ENCODE peak calls at places on chromosomes 4 and X, in five cellular contexts. One of them, this sample, is unnamed.

GRCh38 chrX:275476-275966 is 5.7 kb upstream of the PLCXD1 start:
- DNase-seq in GM12878: no peak
- DNase-seq in stomach: no peak
- DNase-seq in uterus: no peak
- DNase-seq in sigmoid colon: no peak
- DNase-seq in this sample: no peak

GRCh38 chrX:124981420-124981819 is 338.3 kb upstream of the TEX13C start:
- DNase-seq in stomach: no peak
- DNase-seq in GM12878: no peak
- DNase-seq in uterus: no peak
- DNase-seq in sigmoid colon: no peak
- DNase-seq in this sample: no peak

GRCh38 chr4:21806991-21807390 is 141.6 kb downstream of the KCNIP4 start:
- DNase-seq in GM12878: no peak
- DNase-seq in sigmoid colon: no peak
- DNase-seq in uterus: no peak
- DNase-seq in stomach: no peak
- DNase-seq in this sample: no peak

GRCh38 chrX:68504237-68504636 is 5.4 kb downstream of the YIPF6 start:
- DNase-seq in GM12878: no peak
- DNase-seq in sigmoid colon: no peak
- DNase-seq in stomach: no peak
- DNase-seq in uterus: no peak
- DNase-seq in this sample: no peak

GRCh38 chrX:123173833-123174232 is 10.2 kb upstream of the GRIA3 start:
- DNase-seq in stomach: no peak
- DNase-seq in sigmoid colon: no peak
- DNase-seq in GM12878: no peak
- DNase-seq in uterus: no peak
- DNase-seq in this sample: no peak

GRCh38 chr4:109041463-109041862 is 261.0 kb downstream of the COL25A1 start:
- DNase-seq in sigmoid colon: no peak
- DNase-seq in uterus: no peak
- DNase-seq in stomach: no peak
- DNase-seq in GM12878: no peak
- DNase-seq in this sample: no peak

GRCh38 chrX:130393451-130394074 is 8.1 kb upstream of the GPR119 start:
- DNase-seq in stomach: peak; percentile 56
- DNase-seq in GM12878: no peak
- DNase-seq in uterus: no peak
- DNase-seq in sigmoid colon: no peak
- DNase-seq in this sample: no peak

GRCh38 chrX:49106930-49107329 is 16.6 kb downstream of the GPKOW start:
- DNase-seq in uterus: no peak
- DNase-seq in stomach: peak; percentile 29
- DNase-seq in GM12878: no peak
- DNase-seq in sigmoid colon: no peak
- DNase-seq in this sample: no peak

GRCh38 chr4:111537861-111538260 is 607.4 kb upstream of the FAM241A start:
- DNase-seq in sigmoid colon: no peak
- DNase-seq in stomach: no peak
- DNase-seq in GM12878: no peak
- DNase-seq in uterus: no peak
- DNase-seq in this sample: no peak

GRCh38 chrX:108309144-108309543 is 129.1 kb downstream of the COL4A6 start:
- DNase-seq in sigmoid colon: no peak
- DNase-seq in GM12878: no peak
- DNase-seq in uterus: no peak
- DNase-seq in stomach: no peak
- DNase-seq in this sample: no peak
- H3K4me1 ChIP-seq in sigmoid colon: no peaks in the 10 kb centered on the region
- H3K4me1 ChIP-seq in GM12878: no peaks in the 10 kb centered on the region
- H3K4me1 ChIP-seq in uterus: no peaks in the 10 kb centered on the region
- H3K4me1 ChIP-seq in stomach: no peaks in the 10 kb centered on the region
- H3K4me1 ChIP-seq in this sample: peaks cover 11% of the 10 kb centered on the region

GRCh38 chr4:55947912-55948725 is 626 bp upstream of the CEP135 start:
- DNase-seq in stomach: no peak
- DNase-seq in GM12878: peak; percentile 59
- DNase-seq in sigmoid colon: no peak
- DNase-seq in uterus: no peak
- DNase-seq in this sample: no peak
- TF ChIP-seq POLR2A in stomach: no peak
- TF ChIP-seq POLR2A in GM12878: no peak
- TF ChIP-seq POLR2A in sigmoid colon: no peak
- TF ChIP-seq POLR2A in uterus: no peak
- TF ChIP-seq POLR2A in this sample: no peak

GRCh38 chr4:94534401-94535312 is 82.9 kb downstream of the PDLIM5 start:
- DNase-seq in GM12878: peak; percentile 61
- DNase-seq in sigmoid colon: no peak
- DNase-seq in uterus: no peak
- DNase-seq in stomach: no peak
- DNase-seq in this sample: no peak
- H3K4me1 ChIP-seq in GM12878: peaks cover 15% of the 10 kb centered on the region
- H3K4me1 ChIP-seq in sigmoid colon: peaks cover 81% of the 10 kb centered on the region
- H3K4me1 ChIP-seq in uterus: peaks cover 29% of the 10 kb centered on the region
- H3K4me1 ChIP-seq in stomach: peaks cover 22% of the 10 kb centered on the region
- H3K4me1 ChIP-seq in this sample: peaks cover 95% of the 10 kb centered on the region

DNA sequence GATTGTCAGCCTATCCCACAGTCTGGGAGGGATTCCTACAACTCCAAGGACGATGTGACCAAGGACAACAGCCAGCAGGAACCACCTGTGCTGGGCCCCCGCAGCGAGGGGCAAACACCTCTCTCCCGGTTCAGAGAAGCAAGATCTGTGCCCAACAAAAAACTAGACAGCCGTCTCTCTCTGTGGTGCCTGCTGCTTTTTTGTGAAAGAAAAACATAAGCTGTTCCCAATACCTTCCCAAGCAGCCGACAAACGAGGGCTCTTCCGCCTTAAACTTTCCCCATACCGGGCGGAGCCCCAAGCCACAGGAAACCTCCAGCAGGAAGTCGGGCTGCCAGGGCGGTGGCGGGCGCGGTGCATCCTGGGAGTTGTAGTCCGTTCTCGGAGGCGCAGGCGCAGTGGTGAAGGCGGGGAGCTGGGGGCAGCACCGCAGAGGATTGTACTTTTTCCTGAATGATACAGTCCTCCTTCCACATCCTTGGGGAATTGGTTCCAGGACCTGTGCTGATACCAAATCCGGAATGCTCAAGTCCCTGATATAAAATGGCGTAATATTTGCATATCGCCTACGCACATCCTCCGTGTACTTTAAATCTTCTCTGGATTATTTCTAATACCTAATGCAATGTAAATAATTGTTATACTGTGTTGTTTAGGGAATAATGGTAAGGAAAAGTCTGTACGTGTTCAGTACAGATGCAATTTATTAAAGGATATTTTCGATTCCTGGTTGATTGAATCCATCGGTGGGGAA is 63.1 kb upstream of the IRF2 start:
- DNase-seq in stomach: peak; percentile 97
- DNase-seq in uterus: peak; percentile 99
- DNase-seq in sigmoid colon: peak; percentile 99
- DNase-seq in GM12878: peak; percentile 81
- DNase-seq in this sample: peak; percentile 95
- TF ChIP-seq POLR2A in stomach: peak; percentile 88
- TF ChIP-seq POLR2A in uterus: peak; percentile 87
- TF ChIP-seq POLR2A in sigmoid colon: peak; percentile 92
- TF ChIP-seq POLR2A in GM12878: peak; percentile 72
- TF ChIP-seq POLR2A in this sample: peak; percentile 89

DNA sequence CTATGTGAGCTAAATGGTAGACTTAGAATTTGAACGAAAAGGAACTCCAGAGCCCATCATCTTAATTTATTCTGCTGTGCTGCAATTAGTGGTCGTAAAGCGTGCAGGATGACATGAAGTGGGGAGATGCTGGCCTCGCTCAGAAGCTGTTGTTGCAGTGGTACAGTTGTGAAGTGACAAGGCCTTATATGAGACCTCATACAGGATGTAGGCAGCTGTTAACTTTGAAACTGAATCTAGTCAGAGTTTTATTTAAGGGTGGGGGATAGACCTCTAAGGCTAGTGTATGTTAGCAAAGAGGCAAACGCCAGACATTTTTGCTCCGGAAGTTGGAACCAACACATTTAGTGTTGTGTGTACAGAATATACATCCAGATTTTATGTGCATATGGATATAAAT is 13.5 kb downstream of the KLF3 start:
- DNase-seq in sigmoid colon: no peak
- DNase-seq in uterus: no peak
- DNase-seq in GM12878: no peak
- DNase-seq in stomach: no peak
- DNase-seq in this sample: no peak
- H3K4me1 ChIP-seq in sigmoid colon: peaks cover 96% of the 10 kb centered on the region
- H3K4me1 ChIP-seq in uterus: peaks cover 28% of the 10 kb centered on the region
- H3K4me1 ChIP-seq in GM12878: peaks cover 27% of the 10 kb centered on the region
- H3K4me1 ChIP-seq in stomach: peaks cover 68% of the 10 kb centered on the region
- H3K4me1 ChIP-seq in this sample: peaks cover 75% of the 10 kb centered on the region

GRCh38 chr4:7103031-7103598 is 35.3 kb upstream of the GRPEL1 start:
- DNase-seq in sigmoid colon: peak; percentile 95
- DNase-seq in uterus: peak; percentile 93
- DNase-seq in GM12878: peak; percentile 23
- DNase-seq in stomach: peak; percentile 94
- DNase-seq in this sample: peak; percentile 90
- TF ChIP-seq POLR2A in sigmoid colon: peak; percentile 65
- TF ChIP-seq POLR2A in uterus: peak; percentile 71
- TF ChIP-seq POLR2A in GM12878: peak; percentile 70
- TF ChIP-seq POLR2A in stomach: no peak
- TF ChIP-seq POLR2A in this sample: peak; percentile 90

GRCh38 chr4:42637861-42638260 is 19.0 kb downstream of the ATP8A1 start:
- DNase-seq in GM12878: no peak
- DNase-seq in sigmoid colon: no peak
- DNase-seq in uterus: no peak
- DNase-seq in stomach: no peak
- DNase-seq in this sample: no peak

GRCh38 chr4:42636591-42636990 is 20.3 kb downstream of the ATP8A1 start:
- DNase-seq in GM12878: no peak
- DNase-seq in uterus: no peak
- DNase-seq in stomach: no peak
- DNase-seq in sigmoid colon: no peak
- DNase-seq in this sample: no peak

GRCh38 chr4:42637104-42637503 is 19.8 kb downstream of the ATP8A1 start:
- DNase-seq in stomach: no peak
- DNase-seq in GM12878: no peak
- DNase-seq in sigmoid colon: no peak
- DNase-seq in uterus: no peak
- DNase-seq in this sample: peak; percentile 35

GRCh38 chr4:42638993-42639392 is 17.9 kb downstream of the ATP8A1 start:
- DNase-seq in uterus: no peak
- DNase-seq in stomach: no peak
- DNase-seq in GM12878: peak; percentile 92
- DNase-seq in sigmoid colon: no peak
- DNase-seq in this sample: no peak

GRCh38 chr4:42638276-42638675 is 18.6 kb downstream of the ATP8A1 start:
- DNase-seq in stomach: no peak
- DNase-seq in sigmoid colon: no peak
- DNase-seq in uterus: no peak
- DNase-seq in GM12878: no peak
- DNase-seq in this sample: no peak
- H3K4me1 ChIP-seq in stomach: peaks cover 16% of the 10 kb centered on the region
- H3K4me1 ChIP-seq in sigmoid colon: no peaks in the 10 kb centered on the region
- H3K4me1 ChIP-seq in uterus: no peaks in the 10 kb centered on the region
- H3K4me1 ChIP-seq in GM12878: peaks cover 76% of the 10 kb centered on the region
- H3K4me1 ChIP-seq in this sample: peaks cover 97% of the 10 kb centered on the region

DNA sequence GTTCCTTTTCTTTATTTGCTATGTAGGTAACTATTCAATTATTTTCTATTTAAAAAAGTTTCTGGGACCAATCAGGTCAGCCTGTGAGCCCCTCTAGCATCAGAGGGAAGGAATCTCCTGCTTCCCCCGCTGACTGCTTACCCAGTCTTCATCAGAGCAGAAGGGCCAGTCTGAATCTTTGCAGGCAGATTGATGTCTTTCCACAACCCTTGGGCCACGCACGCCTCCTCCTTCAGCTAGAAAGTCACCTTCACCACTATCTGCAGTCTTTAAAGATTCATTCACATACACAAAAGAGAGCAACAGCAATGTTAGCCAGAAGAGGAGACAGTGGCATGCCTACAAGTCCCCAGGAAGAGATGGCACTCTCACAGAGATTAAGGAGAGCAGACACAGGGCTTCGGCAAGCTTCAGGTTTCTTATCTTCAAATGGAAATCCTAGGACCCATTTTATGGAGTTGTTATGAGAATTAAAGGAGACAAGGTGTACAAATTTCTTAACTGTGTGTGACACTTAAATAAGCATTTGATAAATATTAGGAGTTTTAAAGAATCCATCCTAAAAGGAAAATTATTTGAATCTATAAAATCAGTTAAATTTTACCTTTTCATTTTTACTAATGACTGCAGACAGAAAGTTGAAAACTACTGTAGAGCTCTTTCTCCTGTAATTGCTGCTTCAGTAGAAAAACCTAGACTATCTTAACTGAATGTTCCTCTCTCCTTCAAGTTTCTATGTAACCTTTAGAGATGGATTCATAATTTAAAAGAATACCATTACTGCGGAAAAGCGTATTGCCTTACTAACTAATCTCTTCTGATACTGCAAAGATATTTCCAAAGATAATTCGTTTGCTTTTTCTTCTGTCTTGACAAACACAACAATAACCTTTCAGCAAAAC is 995 bp downstream of the FGA start:
- DNase-seq in sigmoid colon: no peak
- DNase-seq in uterus: no peak
- DNase-seq in GM12878: no peak
- DNase-seq in stomach: no peak
- DNase-seq in this sample: no peak
- TF ChIP-seq POLR2A in sigmoid colon: no peak
- TF ChIP-seq POLR2A in uterus: no peak
- TF ChIP-seq POLR2A in GM12878: no peak
- TF ChIP-seq POLR2A in stomach: no peak
- TF ChIP-seq POLR2A in this sample: no peak

DNA sequence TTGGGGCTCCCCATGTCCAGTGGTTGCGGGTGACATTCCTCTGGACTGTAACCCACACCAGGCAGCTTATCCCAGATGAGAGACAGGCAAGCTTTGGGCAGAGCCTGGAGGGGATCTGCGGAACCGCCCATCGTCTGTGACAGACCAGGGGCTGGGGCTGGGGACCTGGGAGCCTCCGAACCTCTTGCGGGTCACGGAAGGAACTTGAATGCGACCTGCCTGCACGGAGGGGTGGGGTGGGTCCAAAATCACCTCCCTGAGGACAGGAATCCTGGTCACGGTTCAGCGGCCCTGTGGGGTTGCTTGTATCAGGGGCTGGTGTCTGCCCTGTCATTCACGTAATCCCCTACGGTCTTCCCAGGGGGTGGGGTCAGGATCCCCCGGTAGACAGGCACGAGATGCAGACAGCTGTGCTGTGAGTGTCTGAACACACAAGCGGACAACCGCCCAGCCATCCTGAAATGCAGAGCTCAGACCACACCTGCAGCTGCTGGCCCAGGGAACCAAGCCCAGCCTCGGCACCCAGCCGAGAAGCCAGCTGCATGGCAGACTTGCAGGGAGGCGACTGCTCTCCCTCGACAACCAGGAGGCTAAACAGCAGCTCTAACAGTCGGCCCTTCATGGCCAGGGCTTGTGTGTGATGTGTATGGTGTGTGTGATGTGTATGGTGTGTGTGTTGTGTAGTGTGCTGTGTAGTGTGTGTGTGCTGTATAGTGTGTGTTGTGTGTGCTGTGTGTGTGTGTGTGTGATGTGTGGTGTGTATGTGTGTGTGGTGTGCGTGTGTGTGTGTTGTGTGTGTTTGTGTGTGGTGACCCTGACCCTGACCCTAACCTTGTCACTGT is 105.9 kb upstream of the ADRA2C start:
- DNase-seq in sigmoid colon: no peak
- DNase-seq in uterus: no peak
- DNase-seq in GM12878: no peak
- DNase-seq in stomach: no peak
- DNase-seq in this sample: no peak
- H3K4me1 ChIP-seq in sigmoid colon: no peaks in the 10 kb centered on the region
- H3K4me1 ChIP-seq in uterus: no peaks in the 10 kb centered on the region
- H3K4me1 ChIP-seq in GM12878: no peaks in the 10 kb centered on the region
- H3K4me1 ChIP-seq in stomach: no peaks in the 10 kb centered on the region
- H3K4me1 ChIP-seq in this sample: no peaks in the 10 kb centered on the region

This sample was measured in gastrocnemius medialis.